ENCODE peak calls at places on chromosomes 1 and 21, in six cellular contexts. T is neural crest cell, Z is GM12864, M is AG04450, R is fibroblast of mammary gland, L is WTC11. I is an unnamed sample.

GRCh38 chr1:9455487-9456237 is 83.6 kb upstream of the SLC25A33 start:
- DNase-seq in T (peak), L (peak), Z (no peak), M (no peak), R (peak), I (no peak)

GRCh38 chr21:28253378-28253777 is 739.3 kb downstream of the LTN1 start:
- DNase-seq in Z (no peak), M (no peak), R (peak), L (no peak), T (no peak), I (peak)

GRCh38 chr1:22812993-22813790 is 102.6 kb downstream of the EPHB2 start:
- DNase-seq in M (no peak), L (no peak), R (no peak), Z (no peak), T (no peak), I (no peak)

GRCh38 chr1:55071477-55071876 is 32.1 kb downstream of the PCSK9 start:
- DNase-seq in Z (no peak), L (peak), R (peak), T (peak), M (peak), I (peak)

GRCh38 chr1:215475719-215476525 is 91.2 kb upstream of the KCTD3 start:
- DNase-seq in L (no peak), M (peak), R (peak), T (no peak), Z (no peak), I (peak)

GRCh38 chr21:45920824-45921600 is 60.6 kb upstream of the COL6A1 start:
- DNase-seq in L (no peak), R (no peak), Z (no peak), T (no peak), M (peak), I (peak)

GRCh38 chr1:77126309-77126708 is 92.9 kb downstream of the PIGK start:
- DNase-seq in T (peak), M (peak), L (peak), R (peak), Z (peak), I (peak)

GRCh38 chr21:31926498-31926897 is 53.7 kb downstream of the HUNK start:
- DNase-seq in R (no peak), T (no peak), L (no peak), Z (no peak), M (no peak), I (no peak)

GRCh38 chr1:117051224-117052064 is 8.7 kb upstream of the TTF2 start:
- DNase-seq in Z (peak), T (no peak), L (no peak), M (no peak), R (peak), I (no peak)

GRCh38 chr1:242525360-242525722 is 844 bp upstream of the PLD5 start:
- DNase-seq in Z (no peak), R (no peak), L (no peak), T (no peak), M (no peak), I (no peak)

GRCh38 chr1:62294211-62294610 is 25.0 kb downstream of the KANK4 start:
- DNase-seq in R (peak), M (no peak), Z (no peak), T (no peak), L (peak), I (no peak)
- TF ChIP-seq CTCF in R (peak), M (no peak), Z (peak), T (peak), L (no peak), I (peak)

DNA sequence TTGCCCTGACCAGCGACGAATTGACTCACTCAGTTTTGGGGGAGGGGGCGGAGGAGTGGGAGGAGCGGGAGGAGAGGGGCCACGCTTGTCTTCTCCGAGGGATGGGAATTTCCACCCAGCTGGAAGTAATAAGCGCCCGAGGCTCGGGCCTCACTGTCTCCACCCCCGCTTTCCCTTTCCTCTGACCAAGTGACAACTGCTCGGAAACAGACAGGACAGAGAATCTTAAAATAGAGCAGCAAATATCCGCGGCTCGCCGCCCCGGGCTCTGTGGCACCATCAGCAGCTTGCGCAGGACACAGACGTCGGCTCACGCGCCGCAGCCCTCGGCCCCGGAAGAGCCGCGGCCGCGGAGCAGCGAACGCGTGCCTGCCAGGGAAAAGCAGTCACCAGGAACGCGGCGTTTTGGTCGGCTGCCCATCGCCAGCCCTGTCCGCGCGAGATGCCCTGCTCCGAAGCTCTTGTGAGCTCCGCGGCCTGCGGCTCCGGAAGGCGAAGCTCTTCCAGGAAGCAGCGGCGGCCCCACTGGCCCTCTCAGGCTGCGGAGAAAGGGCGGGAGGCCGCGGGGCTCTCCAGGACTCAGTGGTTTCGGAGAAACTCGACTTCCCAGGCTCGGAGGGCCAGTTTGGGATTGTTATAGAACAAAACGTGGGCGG is 10.7 kb upstream of the RGS16 start:
- DNase-seq in M (peak), Z (no peak), R (peak), L (peak), T (peak), I (peak)
- TF ChIP-seq CTCF in M (no peak), Z (no peak), R (no peak), L (no peak), T (no peak), I (peak)

GRCh38 chr1:208216062-208216461 is 28.1 kb downstream of the PLXNA2 start:
- DNase-seq in Z (no peak), T (no peak), R (peak), L (no peak), M (no peak), I (peak)

GRCh38 chr1:208215393-208215792 is 28.8 kb downstream of the PLXNA2 start:
- DNase-seq in T (no peak), M (no peak), Z (no peak), R (no peak), L (no peak), I (no peak)

GRCh38 chr1:208218237-208219097 is 25.7 kb downstream of the PLXNA2 start:
- DNase-seq in Z (no peak), R (no peak), L (no peak), T (no peak), M (no peak), I (no peak)

GRCh38 chr1:208217774-208218173 is 26.4 kb downstream of the PLXNA2 start:
- DNase-seq in R (no peak), L (no peak), Z (no peak), T (no peak), M (no peak), I (no peak)

GRCh38 chr1:208216806-208217205 is 27.4 kb downstream of the PLXNA2 start:
- DNase-seq in T (no peak), R (no peak), M (no peak), Z (no peak), L (no peak), I (no peak)
- TF ChIP-seq CTCF in T (no peak), R (no peak), M (no peak), Z (no peak), L (no peak), I (peak)

GRCh38 chr1:184150776-184151531 is 99.4 kb downstream of the TSEN15 start:
- DNase-seq in L (no peak), M (no peak), Z (no peak), T (no peak), R (peak), I (no peak)

GRCh38 chr1:184153731-184154130 is 102.2 kb downstream of the TSEN15 start:
- DNase-seq in L (no peak), R (no peak), Z (no peak), M (no peak), T (no peak), I (no peak)

GRCh38 chr1:184152944-184153343 is 101.4 kb downstream of the TSEN15 start:
- DNase-seq in R (no peak), M (no peak), L (no peak), Z (no peak), T (no peak), I (no peak)

GRCh38 chr1:184156521-184157395 is 105.2 kb downstream of the TSEN15 start:
- DNase-seq in T (no peak), L (peak), M (no peak), Z (no peak), R (no peak), I (no peak)

DNA sequence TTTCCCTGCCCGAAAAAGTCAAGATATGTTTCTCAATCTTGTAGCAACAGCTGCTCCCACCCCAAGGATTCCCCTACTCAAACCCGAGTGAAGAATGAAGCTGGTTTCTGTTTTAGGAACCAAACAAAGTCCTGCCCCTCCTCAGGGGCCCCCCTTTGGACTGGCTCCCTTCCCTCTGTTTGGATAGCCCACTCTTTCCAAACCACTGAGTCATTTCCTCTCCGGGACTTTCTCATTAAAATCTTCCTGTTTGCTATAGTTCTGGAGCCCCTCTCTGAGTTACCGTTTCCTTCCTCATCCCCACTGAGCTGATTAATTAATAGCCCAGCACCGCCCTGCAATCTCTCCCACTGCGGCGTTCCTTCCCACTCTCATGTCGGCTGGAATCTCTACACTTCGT is 101.0 kb downstream of the TSEN15 start:
- DNase-seq in Z (no peak), M (no peak), L (no peak), T (no peak), R (peak), I (no peak)
- TF ChIP-seq CTCF in Z (no peak), M (no peak), L (no peak), T (no peak), R (no peak), I (no peak)

DNA sequence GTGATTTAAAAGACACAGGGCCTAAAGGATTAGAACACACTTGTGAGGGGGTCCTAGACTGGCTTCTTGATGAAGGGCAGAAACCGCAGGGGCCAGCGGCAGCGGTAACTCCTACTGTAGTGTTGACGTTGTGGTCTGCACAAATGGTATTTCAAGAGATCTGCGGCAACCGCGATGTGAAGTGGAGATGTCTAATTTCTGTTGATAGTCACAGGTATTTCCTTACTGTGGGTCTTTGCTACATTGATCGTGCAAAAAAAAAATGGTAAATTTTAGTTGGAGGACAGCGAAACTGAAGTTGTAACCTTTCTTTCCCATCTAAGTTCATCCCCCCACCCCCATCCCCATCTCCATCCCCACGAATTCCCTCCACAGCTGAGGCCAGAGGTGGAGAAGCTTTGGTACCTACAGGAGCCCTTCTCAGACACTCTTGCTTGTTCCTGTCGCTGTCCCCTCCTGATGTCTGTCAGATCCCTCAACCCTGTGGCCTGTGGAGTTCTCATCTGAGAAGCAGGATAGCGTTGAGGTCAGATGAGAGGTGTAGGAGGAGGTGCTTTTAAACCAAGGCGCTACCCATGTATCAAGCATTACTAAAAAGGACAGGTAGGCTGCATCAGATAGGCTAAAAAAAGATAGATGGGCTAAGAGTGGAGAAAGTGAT is 638 bp downstream of the NTPCR start:
- DNase-seq in M (no peak), Z (no peak), L (no peak), T (no peak), R (no peak), I (no peak)
- TF ChIP-seq CTCF in M (no peak), Z (no peak), L (no peak), T (no peak), R (no peak), I (no peak)

GRCh38 chr1:158357441-158357840 is 3.7 kb downstream of the CD1E start:
- DNase-seq in T (no peak), L (no peak), M (no peak), R (no peak), Z (no peak), I (no peak)

GRCh38 chr1:158354255-158354654 is 561 bp downstream of the CD1E start:
- DNase-seq in M (no peak), R (no peak), T (no peak), L (no peak), Z (no peak), I (no peak)

GRCh38 chr1:158355773-158356172 is 2.1 kb downstream of the CD1E start:
- DNase-seq in L (no peak), Z (no peak), T (no peak), M (no peak), R (no peak), I (no peak)

GRCh38 chr1:158353333-158354038 is at the start of gene CD1E:
- DNase-seq in L (no peak), M (no peak), R (no peak), T (no peak), Z (no peak), I (no peak)
- TF ChIP-seq CTCF in L (no peak), M (no peak), R (no peak), T (no peak), Z (no peak), I (no peak)

GRCh38 chr1:102851616-102852015 is 256.7 kb downstream of the COL11A1 start:
- DNase-seq in T (no peak), L (no peak), Z (no peak), R (no peak), M (no peak), I (no peak)

GRCh38 chr1:102853701-102854187 is 254.6 kb downstream of the COL11A1 start:
- DNase-seq in T (no peak), L (no peak), M (no peak), R (no peak), Z (no peak), I (no peak)

GRCh38 chr1:102852583-102852982 is 255.7 kb downstream of the COL11A1 start:
- DNase-seq in Z (no peak), T (no peak), M (no peak), R (peak), L (no peak), I (peak)
- TF ChIP-seq CTCF in Z (no peak), T (no peak), M (peak), R (peak), L (no peak), I (peak)

DNA sequence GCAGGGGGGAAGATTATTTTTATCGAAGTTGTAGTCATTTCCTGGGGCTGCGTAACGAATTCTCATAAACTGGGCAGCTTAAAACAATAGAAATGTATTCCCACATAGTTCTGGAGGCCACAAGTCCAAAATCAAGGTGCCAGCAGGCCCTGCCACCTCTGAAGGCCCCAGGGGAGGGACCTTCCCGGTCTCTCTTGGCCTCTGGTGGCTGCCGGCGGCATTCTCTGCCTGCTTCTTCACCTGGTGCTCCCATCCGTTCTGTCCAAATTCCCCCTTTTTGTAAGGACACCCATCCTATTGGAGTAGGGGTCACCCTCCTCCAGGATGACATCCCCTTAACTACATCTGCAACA is 92.8 kb downstream of the PDE9A start:
- DNase-seq in R (no peak), Z (no peak), M (no peak), L (no peak), T (no peak), I (no peak)
- TF ChIP-seq CTCF in R (no peak), Z (no peak), M (no peak), L (no peak), T (no peak), I (no peak)